ENCODE peak calls at places on chromosome 18, in ten cellular contexts. One of them, this sample, is unnamed.

GRCh38 chr18:48020337-48021250 is 90.1 kb upstream of the SMAD2 start:
- DNase-seq in heart left ventricle: no peak
- DNase-seq in H1: no peak
- DNase-seq in body of pancreas: no peak
- DNase-seq in heart right ventricle: no peak
- DNase-seq in OCI-LY7: no peak
- DNase-seq in keratinocyte: no peak
- DNase-seq in DND-41: no peak
- DNase-seq in fibroblast of pulmonary artery: no peak
- DNase-seq in stomach: no peak
- DNase-seq in this sample: no peak

GRCh38 chr18:50111398-50111797 is 83.5 kb downstream of the MYO5B start:
- DNase-seq in fibroblast of pulmonary artery: no peak
- DNase-seq in keratinocyte: no peak
- DNase-seq in body of pancreas: no peak
- DNase-seq in H1: no peak
- DNase-seq in OCI-LY7: no peak
- DNase-seq in heart right ventricle: no peak
- DNase-seq in DND-41: no peak
- DNase-seq in stomach: no peak
- DNase-seq in heart left ventricle: no peak
- DNase-seq in this sample: no peak

GRCh38 chr18:53567935-53568574 is 656.4 kb downstream of the MBD2 start:
- DNase-seq in DND-41: peak; percentile 4
- DNase-seq in OCI-LY7: peak; percentile 16
- DNase-seq in stomach: no peak
- DNase-seq in H1: peak; percentile 45
- DNase-seq in fibroblast of pulmonary artery: peak; percentile 57
- DNase-seq in keratinocyte: no peak
- DNase-seq in body of pancreas: no peak
- DNase-seq in heart left ventricle: no peak
- DNase-seq in heart right ventricle: no peak
- DNase-seq in this sample: peak; percentile 55

GRCh38 chr18:49555641-49556040 is 6.2 kb upstream of the LIPG start:
- DNase-seq in heart left ventricle: no peak
- DNase-seq in keratinocyte: no peak
- DNase-seq in stomach: no peak
- DNase-seq in fibroblast of pulmonary artery: no peak
- DNase-seq in heart right ventricle: no peak
- DNase-seq in DND-41: no peak
- DNase-seq in OCI-LY7: no peak
- DNase-seq in body of pancreas: no peak
- DNase-seq in H1: no peak
- DNase-seq in this sample: no peak

GRCh38 chr18:22822024-22822423 is 111.1 kb upstream of the RBBP8 start:
- DNase-seq in OCI-LY7: no peak
- DNase-seq in H1: no peak
- DNase-seq in DND-41: no peak
- DNase-seq in stomach: no peak
- DNase-seq in body of pancreas: no peak
- DNase-seq in heart right ventricle: no peak
- DNase-seq in fibroblast of pulmonary artery: peak; percentile 84
- DNase-seq in heart left ventricle: no peak
- DNase-seq in keratinocyte: no peak
- DNase-seq in this sample: peak; percentile 83

GRCh38 chr18:10748641-10749040 is 222.8 kb downstream of the NAPG start:
- DNase-seq in heart left ventricle: no peak
- DNase-seq in stomach: no peak
- DNase-seq in body of pancreas: no peak
- DNase-seq in fibroblast of pulmonary artery: no peak
- DNase-seq in DND-41: no peak
- DNase-seq in OCI-LY7: no peak
- DNase-seq in keratinocyte: no peak
- DNase-seq in heart right ventricle: no peak
- DNase-seq in H1: no peak
- DNase-seq in this sample: no peak

GRCh38 chr18:41371718-41372117 is 583.3 kb upstream of the PIK3C3 start:
- DNase-seq in DND-41: no peak
- DNase-seq in fibroblast of pulmonary artery: peak; percentile 39
- DNase-seq in body of pancreas: no peak
- DNase-seq in H1: no peak
- DNase-seq in OCI-LY7: no peak
- DNase-seq in heart left ventricle: peak; percentile 12
- DNase-seq in stomach: no peak
- DNase-seq in heart right ventricle: no peak
- DNase-seq in keratinocyte: no peak
- DNase-seq in this sample: peak; percentile 31

GRCh38 chr18:66582151-66582550 is 21.7 kb downstream of the CDH19 start:
- DNase-seq in fibroblast of pulmonary artery: no peak
- DNase-seq in DND-41: no peak
- DNase-seq in stomach: no peak
- DNase-seq in body of pancreas: no peak
- DNase-seq in keratinocyte: no peak
- DNase-seq in heart right ventricle: no peak
- DNase-seq in OCI-LY7: no peak
- DNase-seq in H1: no peak
- DNase-seq in heart left ventricle: no peak
- DNase-seq in this sample: no peak

GRCh38 chr18:74078257-74078656 is 69.4 kb downstream of the FBXO15 start:
- DNase-seq in H1: no peak
- DNase-seq in fibroblast of pulmonary artery: no peak
- DNase-seq in heart right ventricle: no peak
- DNase-seq in heart left ventricle: no peak
- DNase-seq in keratinocyte: no peak
- DNase-seq in stomach: no peak
- DNase-seq in DND-41: no peak
- DNase-seq in OCI-LY7: no peak
- DNase-seq in body of pancreas: no peak
- DNase-seq in this sample: no peak

GRCh38 chr18:74084184-74084583 is 63.5 kb downstream of the FBXO15 start:
- DNase-seq in DND-41: no peak
- DNase-seq in OCI-LY7: no peak
- DNase-seq in keratinocyte: no peak
- DNase-seq in fibroblast of pulmonary artery: no peak
- DNase-seq in body of pancreas: no peak
- DNase-seq in H1: no peak
- DNase-seq in heart right ventricle: no peak
- DNase-seq in stomach: no peak
- DNase-seq in heart left ventricle: no peak
- DNase-seq in this sample: no peak

GRCh38 chr18:74083071-74083954 is 64.3 kb downstream of the FBXO15 start:
- DNase-seq in heart right ventricle: no peak
- DNase-seq in OCI-LY7: no peak
- DNase-seq in body of pancreas: no peak
- DNase-seq in H1: no peak
- DNase-seq in keratinocyte: no peak
- DNase-seq in fibroblast of pulmonary artery: no peak
- DNase-seq in DND-41: no peak
- DNase-seq in heart left ventricle: no peak
- DNase-seq in stomach: no peak
- DNase-seq in this sample: no peak

GRCh38 chr18:74081966-74082365 is 65.7 kb downstream of the FBXO15 start:
- DNase-seq in body of pancreas: no peak
- DNase-seq in fibroblast of pulmonary artery: no peak
- DNase-seq in OCI-LY7: no peak
- DNase-seq in keratinocyte: no peak
- DNase-seq in heart right ventricle: no peak
- DNase-seq in H1: no peak
- DNase-seq in DND-41: no peak
- DNase-seq in stomach: no peak
- DNase-seq in heart left ventricle: no peak
- DNase-seq in this sample: no peak

GRCh38 chr18:74082476-74083070 is 65.1 kb downstream of the FBXO15 start:
- DNase-seq in stomach: peak; percentile 43
- DNase-seq in body of pancreas: peak; percentile 55
- DNase-seq in keratinocyte: no peak
- DNase-seq in heart right ventricle: peak; percentile 36
- DNase-seq in H1: peak; percentile 77
- DNase-seq in fibroblast of pulmonary artery: peak; percentile 24
- DNase-seq in OCI-LY7: peak; percentile 77
- DNase-seq in heart left ventricle: peak; percentile 21
- DNase-seq in DND-41: peak; percentile 52
- DNase-seq in this sample: peak; percentile 47
- TF ChIP-seq CTCF in stomach: peak; percentile 5
- TF ChIP-seq CTCF in body of pancreas: peak; percentile 42
- TF ChIP-seq CTCF in keratinocyte: peak; percentile 71
- TF ChIP-seq CTCF in heart right ventricle: no peak
- TF ChIP-seq CTCF in H1: peak; percentile 96
- TF ChIP-seq CTCF in fibroblast of pulmonary artery: peak; percentile 29
- TF ChIP-seq CTCF in OCI-LY7: peak; percentile 63
- TF ChIP-seq CTCF in heart left ventricle: peak; percentile 23
- TF ChIP-seq CTCF in DND-41: peak; percentile 62
- TF ChIP-seq CTCF in this sample: peak; percentile 30

GRCh38 chr18:35418610-35419009 is 41.5 kb upstream of the ZNF396 start:
- DNase-seq in heart right ventricle: no peak
- DNase-seq in heart left ventricle: no peak
- DNase-seq in DND-41: no peak
- DNase-seq in H1: no peak
- DNase-seq in stomach: no peak
- DNase-seq in body of pancreas: no peak
- DNase-seq in keratinocyte: no peak
- DNase-seq in OCI-LY7: no peak
- DNase-seq in fibroblast of pulmonary artery: no peak
- DNase-seq in this sample: no peak

GRCh38 chr18:35413163-35413511 is 36.0 kb upstream of the ZNF396 start:
- DNase-seq in fibroblast of pulmonary artery: no peak
- DNase-seq in stomach: no peak
- DNase-seq in body of pancreas: no peak
- DNase-seq in heart right ventricle: no peak
- DNase-seq in DND-41: no peak
- DNase-seq in heart left ventricle: no peak
- DNase-seq in H1: no peak
- DNase-seq in OCI-LY7: peak; percentile 16
- DNase-seq in keratinocyte: no peak
- DNase-seq in this sample: no peak

GRCh38 chr18:35410561-35410960 is 33.4 kb upstream of the ZNF396 start:
- DNase-seq in H1: no peak
- DNase-seq in fibroblast of pulmonary artery: no peak
- DNase-seq in OCI-LY7: peak; percentile 40
- DNase-seq in DND-41: no peak
- DNase-seq in body of pancreas: no peak
- DNase-seq in stomach: no peak
- DNase-seq in heart left ventricle: no peak
- DNase-seq in heart right ventricle: no peak
- DNase-seq in keratinocyte: no peak
- DNase-seq in this sample: no peak

GRCh38 chr18:35417223-35417622 is 40.1 kb upstream of the ZNF396 start:
- DNase-seq in heart right ventricle: no peak
- DNase-seq in stomach: no peak
- DNase-seq in H1: no peak
- DNase-seq in OCI-LY7: no peak
- DNase-seq in fibroblast of pulmonary artery: no peak
- DNase-seq in body of pancreas: no peak
- DNase-seq in keratinocyte: no peak
- DNase-seq in heart left ventricle: no peak
- DNase-seq in DND-41: no peak
- DNase-seq in this sample: no peak

GRCh38 chr18:35415511-35416427 is 38.6 kb upstream of the ZNF396 start:
- DNase-seq in stomach: no peak
- DNase-seq in keratinocyte: no peak
- DNase-seq in H1: no peak
- DNase-seq in DND-41: no peak
- DNase-seq in heart left ventricle: no peak
- DNase-seq in heart right ventricle: no peak
- DNase-seq in OCI-LY7: no peak
- DNase-seq in body of pancreas: no peak
- DNase-seq in fibroblast of pulmonary artery: peak; percentile 11
- DNase-seq in this sample: peak; percentile 52
- H3K4me3 ChIP-seq in stomach: no peak overlapping the region
- H3K4me3 ChIP-seq in keratinocyte: no peak overlapping the region
- H3K4me3 ChIP-seq in H1: no peak overlapping the region
- H3K4me3 ChIP-seq in DND-41: no peak overlapping the region
- H3K4me3 ChIP-seq in heart left ventricle: no peak overlapping the region
- H3K4me3 ChIP-seq in heart right ventricle: no peak overlapping the region
- H3K4me3 ChIP-seq in OCI-LY7: peak overlapping the region; percentile 16
- H3K4me3 ChIP-seq in body of pancreas: no peak overlapping the region
- H3K4me3 ChIP-seq in fibroblast of pulmonary artery: no peak overlapping the region
- H3K4me3 ChIP-seq in this sample: no peak overlapping the region

DNA sequence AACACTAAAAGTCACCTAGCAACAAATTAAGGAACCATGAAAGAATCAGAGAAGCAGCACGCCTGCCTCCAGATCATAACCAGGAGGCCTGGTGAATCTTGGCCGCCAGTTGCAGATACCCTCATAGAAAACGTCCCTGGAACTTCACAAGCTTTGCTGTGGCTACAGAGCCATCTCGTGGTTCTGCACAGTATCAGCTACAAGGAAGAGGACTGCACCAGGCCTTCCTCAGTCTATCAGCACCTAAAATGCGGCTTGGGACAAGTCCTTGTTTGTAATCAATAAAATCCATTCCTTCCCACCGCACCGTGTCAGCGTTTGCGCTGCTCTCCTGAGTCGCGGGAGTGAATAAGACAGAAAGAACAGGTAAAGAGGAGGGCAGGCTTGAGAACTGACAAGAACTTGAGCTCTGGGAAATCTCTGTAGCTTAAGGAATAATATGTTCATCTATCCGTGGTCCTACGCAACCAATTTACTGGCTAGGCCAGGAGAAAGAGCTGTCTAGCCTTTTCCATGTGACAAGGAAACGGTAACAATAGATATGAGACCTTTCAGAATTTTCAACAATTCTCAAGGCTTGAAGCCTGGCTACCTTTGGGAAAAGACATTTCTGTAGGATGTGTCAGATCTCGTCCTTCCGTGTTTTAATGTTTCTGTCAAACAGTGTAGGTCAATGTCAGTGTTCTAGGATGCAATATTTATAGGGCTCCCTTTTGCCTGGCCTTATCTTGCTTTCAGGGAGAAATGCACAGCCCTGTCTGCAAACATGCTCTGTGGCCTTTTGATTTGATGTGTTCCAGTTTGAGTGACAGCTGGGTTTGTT is 128.5 kb upstream of the RAB12 start:
- DNase-seq in body of pancreas: peak; percentile 44
- DNase-seq in heart left ventricle: peak; percentile 37
- DNase-seq in H1: no peak
- DNase-seq in DND-41: peak; percentile 7
- DNase-seq in stomach: peak; percentile 34
- DNase-seq in OCI-LY7: peak; percentile 36
- DNase-seq in heart right ventricle: no peak
- DNase-seq in keratinocyte: no peak
- DNase-seq in fibroblast of pulmonary artery: peak; percentile 84
- DNase-seq in this sample: peak; percentile 83
- TF ChIP-seq CTCF in body of pancreas: peak; percentile 59
- TF ChIP-seq CTCF in heart left ventricle: peak; percentile 68
- TF ChIP-seq CTCF in H1: peak; percentile 69
- TF ChIP-seq CTCF in DND-41: peak; percentile 46
- TF ChIP-seq CTCF in stomach: peak; percentile 17
- TF ChIP-seq CTCF in OCI-LY7: peak; percentile 66
- TF ChIP-seq CTCF in heart right ventricle: peak; percentile 41
- TF ChIP-seq CTCF in keratinocyte: peak; percentile 56
- TF ChIP-seq CTCF in fibroblast of pulmonary artery: peak; percentile 84
- TF ChIP-seq CTCF in this sample: peak; percentile 68

GRCh38 chr18:62523631-62524442 is 1.0 kb downstream of the ZCCHC2 start:
- DNase-seq in stomach: peak; percentile 59
- DNase-seq in body of pancreas: peak; percentile 67
- DNase-seq in DND-41: peak; percentile 60
- DNase-seq in keratinocyte: no peak
- DNase-seq in heart right ventricle: peak; percentile 62
- DNase-seq in heart left ventricle: peak; percentile 46
- DNase-seq in fibroblast of pulmonary artery: peak; percentile 58
- DNase-seq in OCI-LY7: peak; percentile 54
- DNase-seq in H1: peak; percentile 67
- DNase-seq in this sample: peak; percentile 60

GRCh38 chr18:62522178-62522509 is 681 bp upstream of the ZCCHC2 start:
- DNase-seq in stomach: no peak
- DNase-seq in OCI-LY7: no peak
- DNase-seq in heart left ventricle: no peak
- DNase-seq in body of pancreas: no peak
- DNase-seq in fibroblast of pulmonary artery: no peak
- DNase-seq in heart right ventricle: no peak
- DNase-seq in H1: no peak
- DNase-seq in keratinocyte: no peak
- DNase-seq in DND-41: no peak
- DNase-seq in this sample: no peak

GRCh38 chr18:62521588-62521987 is 1.2 kb upstream of the ZCCHC2 start:
- DNase-seq in heart left ventricle: no peak
- DNase-seq in stomach: no peak
- DNase-seq in OCI-LY7: no peak
- DNase-seq in fibroblast of pulmonary artery: peak; percentile 11
- DNase-seq in DND-41: peak; percentile 39
- DNase-seq in body of pancreas: no peak
- DNase-seq in keratinocyte: no peak
- DNase-seq in heart right ventricle: no peak
- DNase-seq in H1: no peak
- DNase-seq in this sample: peak; percentile 10

GRCh38 chr18:62523255-62523588 is 397 bp downstream of the ZCCHC2 start:
- DNase-seq in H1: no peak
- DNase-seq in heart left ventricle: no peak
- DNase-seq in body of pancreas: no peak
- DNase-seq in fibroblast of pulmonary artery: no peak
- DNase-seq in heart right ventricle: no peak
- DNase-seq in stomach: no peak
- DNase-seq in keratinocyte: no peak
- DNase-seq in DND-41: no peak
- DNase-seq in OCI-LY7: no peak
- DNase-seq in this sample: no peak

DNA sequence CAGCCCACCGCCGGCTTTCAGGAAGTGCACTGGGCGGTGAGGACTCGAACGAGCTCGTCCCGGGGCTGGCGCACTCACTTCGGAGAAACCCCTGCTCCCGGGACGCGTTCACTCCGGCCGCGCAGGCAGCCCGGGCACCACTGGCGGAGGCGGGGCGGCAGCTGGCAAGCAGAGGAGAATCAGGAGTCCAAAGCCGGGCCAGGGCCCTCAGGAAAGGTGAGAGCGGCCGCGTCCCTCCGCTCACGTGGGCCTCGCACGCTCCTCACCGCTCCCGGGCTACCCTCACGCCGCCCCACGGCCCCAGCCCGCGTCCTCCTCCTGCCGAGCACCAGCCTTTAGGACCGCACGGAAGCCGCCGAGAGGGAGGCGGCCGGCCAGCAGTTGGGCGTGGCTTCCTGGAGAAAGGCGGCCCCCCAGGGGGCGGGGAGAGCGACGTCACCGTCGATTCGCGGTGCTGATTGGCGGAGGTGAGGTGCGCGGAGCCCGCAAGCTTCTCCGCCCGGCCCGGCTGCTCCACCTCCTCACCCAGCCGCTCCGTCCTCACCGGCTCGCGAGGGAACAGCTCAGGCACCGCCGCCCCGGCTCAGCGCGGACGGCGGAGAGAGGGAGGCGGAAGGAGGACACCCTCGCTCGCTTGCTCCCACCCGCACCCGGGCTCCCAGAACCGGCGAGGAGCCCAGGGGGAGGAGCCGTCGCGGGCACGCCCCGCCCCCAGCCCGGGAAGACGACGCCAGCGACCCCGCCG is at the start of gene ZCCHC2:
- DNase-seq in DND-41: peak; percentile 98
- DNase-seq in heart left ventricle: peak; percentile 98
- DNase-seq in body of pancreas: peak; percentile 97
- DNase-seq in fibroblast of pulmonary artery: peak; percentile 97
- DNase-seq in OCI-LY7: peak; percentile 90
- DNase-seq in stomach: peak; percentile 98
- DNase-seq in keratinocyte: peak; percentile 71
- DNase-seq in heart right ventricle: peak; percentile 99
- DNase-seq in H1: peak; percentile 100
- DNase-seq in this sample: peak; percentile 98
- H3K4me3 ChIP-seq in DND-41: peak within 1 kb of the TSS; percentile 86
- H3K4me3 ChIP-seq in heart left ventricle: peak within 1 kb of the TSS; percentile 97
- H3K4me3 ChIP-seq in body of pancreas: peak within 1 kb of the TSS; percentile 52
- H3K4me3 ChIP-seq in fibroblast of pulmonary artery: peak within 1 kb of the TSS; percentile 80
- H3K4me3 ChIP-seq in OCI-LY7: peak within 1 kb of the TSS; percentile 87
- H3K4me3 ChIP-seq in stomach: peak within 1 kb of the TSS; percentile 89
- H3K4me3 ChIP-seq in keratinocyte: peak within 1 kb of the TSS; percentile 94
- H3K4me3 ChIP-seq in heart right ventricle: peak within 1 kb of the TSS; percentile 94
- H3K4me3 ChIP-seq in H1: peak within 1 kb of the TSS; percentile 85
- H3K4me3 ChIP-seq in this sample: peak within 1 kb of the TSS; percentile 80

This sample was measured in cardiac fibroblast.